ENCODE peak calls at places on chromosomes 5 and 9, in nine cellular contexts. H is bronchial epithelial cell; R is NCI-H1092; M is omental fat pad; X is retinal pigment epithelial cell; Z is activated T-helper 9 cell treated with anti-CD3 and anti-CD28 coated beads, Interleukin-2, amount 50 U/mL, for 16 hours; Y is cardiac muscle cell; O is cardiac fibroblast; L is GDM1. V is an unnamed sample.

GRCh38 chr5:163908253-163908652 is 402.8 kb downstream of the MAT2B start:
- DNase-seq in Y (no peak), L (no peak), X (no peak), H (no peak), O (no peak), M (no peak), Z (no peak), R (no peak), V (no peak)

GRCh38 chr9:124084087-124084486 is 72.5 kb downstream of the LHX2 start:
- DNase-seq in X (no peak), H (no peak), Y (no peak), L (no peak), O (no peak), Z (no peak), R (no peak), M (no peak), V (no peak)

GRCh38 chr5:33370135-33370472 is 70.7 kb upstream of the TARS1 start:
- DNase-seq in M (no peak), R (no peak), Z (no peak), X (peak), H (peak), Y (no peak), O (peak), L (no peak), V (peak)

GRCh38 chr5:44809215-44809955 is 638 bp downstream of the MRPS30 start:
- DNase-seq in O (peak), Y (peak), H (peak), X (peak), R (peak), M (no peak), L (no peak), Z (peak), V (peak)

GRCh38 chr5:15993334-15993733 is 186.3 kb downstream of the MARCHF11 start:
- DNase-seq in O (peak), H (peak), Z (no peak), R (no peak), M (no peak), Y (no peak), L (no peak), X (peak), V (peak)

GRCh38 chr5:79853676-79854418 is 137.2 kb downstream of the MTX3 start:
- DNase-seq in R (no peak), O (no peak), H (peak), Y (no peak), M (no peak), Z (peak), L (no peak), X (no peak), V (peak)

GRCh38 chr9:89541798-89542197 is 43.9 kb upstream of the SEMA4D start:
- DNase-seq in Y (no peak), M (no peak), R (no peak), O (no peak), X (no peak), L (no peak), Z (no peak), H (no peak), V (no peak)

GRCh38 chr5:81115261-81115660 is 117.9 kb upstream of the CKMT2 start:
- DNase-seq in H (no peak), X (no peak), Y (no peak), L (no peak), M (no peak), O (no peak), R (no peak), Z (no peak), V (no peak)

GRCh38 chr5:72079288-72079687 is 28.0 kb upstream of the MAP1B start:
- DNase-seq in Y (peak), O (no peak), H (no peak), L (no peak), R (no peak), Z (no peak), X (no peak), M (no peak), V (no peak)

GRCh38 chr9:90799271-90799860 is 2.3 kb upstream of the SYK start:
- DNase-seq in M (no peak), X (no peak), R (no peak), O (no peak), L (no peak), Y (no peak), Z (no peak), H (no peak), V (no peak)

GRCh38 chr9:80951675-80952074 is 737.7 kb downstream of the TLE1 start:
- DNase-seq in X (no peak), O (no peak), Z (no peak), L (no peak), H (no peak), M (no peak), R (no peak), Y (no peak), V (peak)

GRCh38 chr5:674630-675011 is 18.5 kb downstream of the TPPP start:
- DNase-seq in H (no peak), X (no peak), R (no peak), Y (no peak), O (no peak), L (no peak), Z (no peak), M (no peak), V (no peak)

GRCh38 chr9:100221538-100221937 is 122.5 kb downstream of the INVS start:
- DNase-seq in L (no peak), X (no peak), R (no peak), O (no peak), Y (no peak), M (no peak), H (no peak), Z (no peak), V (no peak)

V was measured in mammary epithelial cell.